ENCODE peak calls at places on chromosomes 4 and X, in six cellular contexts. L, Q, C, H, N and W are unnamed samples.

GRCh38 chrX:68978211-68978780 is 149.5 kb downstream of the EFNB1 start:
- DNase-seq in L (peak), Q (no peak), C (peak), H (peak), N (no peak), W (no peak)

GRCh38 chr4:159685406-159686092 is 582.7 kb downstream of the RAPGEF2 start:
- DNase-seq in L (no peak), Q (no peak), C (peak), H (no peak), N (no peak), W (no peak)

GRCh38 chr4:151658959-151659593 is 101.7 kb downstream of the GATB start:
- DNase-seq in L (peak), Q (no peak), C (peak), H (no peak), N (no peak), W (no peak)

GRCh38 chr4:119647558-119647957 is 19.0 kb upstream of the PDE5A start:
- DNase-seq in L (peak), Q (no peak), C (peak), H (no peak), N (no peak), W (peak)

GRCh38 chr4:74675673-74676279 is 118.5 kb downstream of the BTC start:
- DNase-seq in L (peak), Q (no peak), C (peak), H (peak), N (no peak), W (peak)

GRCh38 chrX:68708503-68709290 is 61.2 kb downstream of the STARD8 start:
- DNase-seq in L (no peak), Q (no peak), C (no peak), H (peak), N (no peak), W (no peak)

GRCh38 chr4:33065749-33066148 is 2345.6 kb downstream of the PCDH7 start:
- DNase-seq in L (no peak), Q (no peak), C (no peak), H (no peak), N (no peak), W (no peak)

GRCh38 chr4:144259285-144259684 is 118.8 kb upstream of the GYPA start:
- DNase-seq in L (no peak), Q (no peak), C (no peak), H (no peak), N (no peak), W (no peak)

GRCh38 chrX:104864296-104864695 is 298.3 kb downstream of the IL1RAPL2 start:
- DNase-seq in L (no peak), Q (no peak), C (peak), H (no peak), N (no peak), W (no peak)

GRCh38 chrX:92260102-92260501 is 480.9 kb downstream of the PCDH11X start:
- DNase-seq in L (no peak), Q (no peak), C (no peak), H (peak), N (peak), W (no peak)

GRCh38 chr4:9940041-9940440 is 81.3 kb downstream of the SLC2A9 start:
- DNase-seq in L (no peak), Q (no peak), C (no peak), H (no peak), N (no peak), W (no peak)

GRCh38 chr4:84530871-84531270 is 31.8 kb upstream of the NKX6-1 start:
- DNase-seq in L (peak), Q (no peak), C (peak), H (peak), N (no peak), W (peak)

GRCh38 chr4:97759785-97760184 is 383.5 kb downstream of the STPG2 start:
- DNase-seq in L (no peak), Q (no peak), C (no peak), H (no peak), N (no peak), W (no peak)

GRCh38 chrX:48937065-48937907 is 18.5 kb upstream of the PIM2 start:
- DNase-seq in L (no peak), Q (no peak), C (peak), H (peak), N (no peak), W (no peak)

GRCh38 chr4:38177035-38177791 is 217.0 kb downstream of the PTTG2 start:
- DNase-seq in L (peak), Q (no peak), C (no peak), H (no peak), N (no peak), W (no peak)

GRCh38 chr4:2830632-2831610 is 12.7 kb upstream of the ADD1 start:
- DNase-seq in L (no peak), Q (no peak), C (no peak), H (no peak), N (no peak), W (no peak)

GRCh38 chrX:31658360-31658759 is 586.5 kb upstream of the FTHL17 start:
- DNase-seq in L (peak), Q (no peak), C (peak), H (peak), N (no peak), W (peak)

GRCh38 chr4:4803216-4803903 is 56.1 kb upstream of the MSX1 start:
- DNase-seq in L (no peak), Q (no peak), C (no peak), H (no peak), N (no peak), W (no peak)

GRCh38 chrX:82141942-82142341 is 940.0 kb downstream of the SH3BGRL start:
- DNase-seq in L (no peak), Q (no peak), C (no peak), H (no peak), N (no peak), W (no peak)

GRCh38 chr4:150342945-150343344 is 239.0 kb upstream of the MAB21L2 start:
- DNase-seq in L (no peak), Q (no peak), C (peak), H (no peak), N (no peak), W (no peak)

GRCh38 chrX:10176121-10177003 is 19.6 kb downstream of the CLCN4 start:
- DNase-seq in L (no peak), Q (no peak), C (peak), H (no peak), N (no peak), W (no peak)

GRCh38 chr4:99833766-99834165 is 17.1 kb downstream of the DAPP1 start:
- DNase-seq in L (no peak), Q (no peak), C (no peak), H (no peak), N (no peak), W (peak)

GRCh38 chr4:40206421-40206820 is 9.6 kb downstream of the RHOH start:
- DNase-seq in L (no peak), Q (no peak), C (no peak), H (no peak), N (no peak), W (no peak)
- H3K4me3 ChIP-seq in L (no peak), Q (no peak), C (no peak), H (no peak), N (no peak), W (no peak)

DNA sequence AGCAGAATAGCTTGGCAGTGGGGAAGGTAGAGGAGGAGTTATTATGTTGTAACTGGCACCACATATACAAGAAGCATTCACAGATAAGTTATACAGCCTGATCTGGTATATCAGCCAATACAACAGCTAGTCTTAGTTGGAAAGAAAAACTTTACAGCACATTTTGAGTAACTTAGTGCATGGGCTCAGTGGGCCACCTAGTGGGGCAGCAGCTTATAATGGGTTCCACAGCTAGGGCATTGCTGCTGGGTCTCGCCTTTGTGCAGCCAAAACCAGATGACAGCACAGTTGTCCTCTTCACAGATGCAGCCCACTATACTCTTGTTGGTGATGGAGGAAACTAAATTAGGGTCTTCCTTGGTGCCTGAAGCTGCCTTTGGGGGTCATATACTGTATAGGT is 448.1 kb upstream of the RASGEF1B start:
- DNase-seq in L (no peak), Q (no peak), C (no peak), H (peak), N (no peak), W (no peak)
- H2BK120ac ChIP-seq in L (no peak), Q (no peak), C (no peak), H (no peak), N (no peak), W (no peak)

GRCh38 chrX:25296850-25297249 is 281.1 kb upstream of the ARX start:
- DNase-seq in L (no peak), Q (no peak), C (no peak), H (no peak), N (no peak), W (no peak)

GRCh38 chrX:25295466-25295865 is 279.7 kb upstream of the ARX start:
- DNase-seq in L (no peak), Q (no peak), C (no peak), H (no peak), N (no peak), W (no peak)

DNA sequence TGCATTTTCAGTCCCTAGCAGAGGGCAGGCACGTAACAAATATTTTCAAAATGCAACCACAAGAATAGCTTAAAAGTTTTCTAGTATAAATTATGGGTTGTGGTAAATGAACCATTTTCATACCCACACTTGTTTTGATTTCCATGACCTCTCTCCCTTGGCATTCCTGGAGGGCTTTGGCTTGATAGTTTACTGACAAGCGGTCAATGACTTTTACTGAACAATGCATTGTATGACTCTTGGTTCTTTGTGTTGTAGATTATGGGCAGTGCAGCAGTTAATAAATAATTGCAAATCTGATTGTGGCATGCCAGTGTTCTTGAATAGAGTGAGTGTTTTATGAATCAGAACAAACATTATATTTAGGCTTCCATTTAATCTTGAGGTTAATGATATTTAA is 285.2 kb upstream of the ARX start:
- DNase-seq in L (no peak), Q (no peak), C (no peak), H (no peak), N (no peak), W (no peak)
- H3K4me3 ChIP-seq in L (no peak), Q (no peak), C (no peak), H (no peak), N (no peak), W (no peak)

GRCh38 chr4:128811571-128812359 is 2.3 kb downstream of the JADE1 start:
- DNase-seq in L (peak), Q (peak), C (peak), H (peak), N (no peak), W (peak)
- H2BK120ac ChIP-seq in L (no peak), Q (peak), C (peak), H (peak), N (no peak), W (peak)